ENCODE peak calls at places on chromosomes 12 and 14, in nine cellular contexts. Y is amniotic stem cell; I is G401; Q is head of caudate nucleus; A is right cardiac atrium; J is stimulated activated CD8-positive, alpha-beta memory T cell treated with anti-CD3 and anti-CD28 coated beads, Interleukin-4, amount 100 ng/mL, for 1 hour; G is naive thymus-derived CD8-positive, alpha-beta T cell; C is stimulated activated CD4-positive, alpha-beta T cell treated with anti-CD3 and anti-CD28 coated beads, Interleukin-2, amount 100 ng/mL, for 4 hours; T is germinal center. L is an unnamed sample.
A peak's percentile ranks its signal among the peaks of the same experiment; 100 is the strongest.

GRCh38 chr12:47205532-47206449 is 126.0 kb upstream of the AMIGO2 start:
- DNase-seq in Y (no peak), I (peak; percentile 32), Q (no peak), A (no peak), J (no peak), G (no peak), C (no peak), T (no peak), L (no peak)

GRCh38 chr14:104133496-104133895 is 4.9 kb upstream of the KIF26A start:
- DNase-seq in Y (no peak), I (no peak), Q (no peak), A (peak; percentile 35), J (no peak), G (no peak), C (no peak), T (no peak), L (no peak)

GRCh38 chr12:70059373-70059772 is 183.9 kb upstream of the CNOT2 start:
- DNase-seq in Y (no peak), I (no peak), Q (no peak), A (no peak), J (no peak), G (no peak), C (no peak), T (no peak), L (no peak)

GRCh38 chr12:90546511-90546910 is 408.5 kb downstream of the CCER1 start:
- DNase-seq in Y (no peak), I (peak; percentile 56), Q (no peak), A (no peak), J (no peak), G (no peak), C (no peak), T (no peak), L (no peak)

GRCh38 chr12:1529862-1530591 is 64.4 kb downstream of the FBXL14 start:
- DNase-seq in Y (no peak), I (no peak), Q (no peak), A (peak; percentile 81), J (no peak), G (no peak), C (no peak), T (peak; percentile 42), L (no peak)

GRCh38 chr12:104790296-104791125 is 167.6 kb downstream of the SLC41A2 start:
- DNase-seq in Y (no peak), I (no peak), Q (peak; percentile 37), A (peak; percentile 80), J (peak; percentile 9), G (peak; percentile 17), C (peak; percentile 19), T (peak; percentile 38), L (peak; percentile 19)

GRCh38 chr14:38342803-38343202 is 86.9 kb upstream of the CLEC14A start:
- DNase-seq in Y (peak; percentile 41), I (no peak), Q (no peak), A (no peak), J (no peak), G (no peak), C (no peak), T (no peak), L (no peak)

GRCh38 chr12:121576851-121577391 is 3.9 kb downstream of the KDM2B start:
- DNase-seq in Y (peak; percentile 86), I (peak; percentile 58), Q (no peak), A (peak; percentile 63), J (no peak), G (no peak), C (no peak), T (no peak), L (no peak)

GRCh38 chr14:39762576-39763401 is 330.6 kb upstream of the FBXO33 start:
- DNase-seq in Y (no peak), I (no peak), Q (no peak), A (no peak), J (no peak), G (no peak), C (no peak), T (no peak), L (no peak)

GRCh38 chr14:44898547-44898946 is 63.2 kb downstream of the KLHL28 start:
- DNase-seq in Y (peak; percentile 1), I (peak; percentile 4), Q (no peak), A (no peak), J (no peak), G (no peak), C (no peak), T (no peak), L (no peak)

GRCh38 chr12:3869860-3870259 is 3.3 kb downstream of the PARP11 start:
- DNase-seq in Y (no peak), I (no peak), Q (no peak), A (no peak), J (no peak), G (no peak), C (no peak), T (no peak), L (no peak)

GRCh38 chr14:75334191-75335051 is 55.8 kb downstream of the FOS start:
- DNase-seq in Y (no peak), I (no peak), Q (peak; percentile 21), A (peak; percentile 83), J (peak; percentile 11), G (peak; percentile 50), C (peak; percentile 15), T (peak; percentile 52), L (peak; percentile 42)

GRCh38 chr14:53528114-53528513 is 375.0 kb upstream of the DDHD1 start:
- DNase-seq in Y (no peak), I (no peak), Q (no peak), A (no peak), J (no peak), G (no peak), C (no peak), T (no peak), L (no peak)

GRCh38 chr14:96299441-96299840 is 43.4 kb downstream of the BDKRB1 start:
- DNase-seq in Y (no peak), I (no peak), Q (no peak), A (no peak), J (no peak), G (no peak), C (no peak), T (no peak), L (no peak)

GRCh38 chr14:71049435-71050147 is 142.3 kb downstream of the PCNX1 start:
- DNase-seq in Y (no peak), I (no peak), Q (no peak), A (no peak), J (no peak), G (no peak), C (no peak), T (no peak), L (no peak)

GRCh38 chr12:22543246-22544037 is 900 bp downstream of the C2CD5 start:
- DNase-seq in Y (no peak), I (peak; percentile 76), Q (peak; percentile 31), A (peak; percentile 79), J (no peak), G (peak; percentile 27), C (peak; percentile 13), T (peak; percentile 18), L (peak; percentile 29)

GRCh38 chr14:61493239-61493638 is 171.9 kb downstream of the PRKCH start:
- DNase-seq in Y (peak; percentile 43), I (no peak), Q (no peak), A (no peak), J (no peak), G (no peak), C (no peak), T (no peak), L (no peak)

GRCh38 chr12:7345232-7345631 is 41.4 kb downstream of the ACSM4 start:
- DNase-seq in Y (no peak), I (no peak), Q (no peak), A (no peak), J (no peak), G (no peak), C (no peak), T (no peak), L (no peak)

GRCh38 chr14:105499256-105500035 is 8.4 kb downstream of the TEDC1 start:
- DNase-seq in Y (no peak), I (no peak), Q (peak; percentile 76), A (no peak), J (no peak), G (no peak), C (no peak), T (peak; percentile 2), L (no peak)

GRCh38 chr12:2501464-2502181 is 293.1 kb upstream of the FKBP4 start:
- DNase-seq in Y (no peak), I (peak; percentile 1), Q (no peak), A (peak; percentile 73), J (no peak), G (no peak), C (no peak), T (no peak), L (no peak)

GRCh38 chr14:94392510-94392935 is 4.1 kb upstream of the SERPINA1 start:
- DNase-seq in Y (no peak), I (no peak), Q (peak; percentile 13), A (peak; percentile 65), J (no peak), G (no peak), C (no peak), T (no peak), L (no peak)

GRCh38 chr12:68207276-68207675 is 18.3 kb downstream of the IL26 start:
- DNase-seq in Y (no peak), I (no peak), Q (no peak), A (no peak), J (no peak), G (no peak), C (no peak), T (no peak), L (no peak)

GRCh38 chr12:19694627-19695026 is 255.3 kb downstream of the AEBP2 start:
- DNase-seq in Y (no peak), I (no peak), Q (no peak), A (no peak), J (no peak), G (no peak), C (no peak), T (no peak), L (no peak)

GRCh38 chr14:67444395-67444794 is 32.4 kb upstream of the PLEK2 start:
- DNase-seq in Y (no peak), I (no peak), Q (no peak), A (no peak), J (no peak), G (no peak), C (no peak), T (no peak), L (no peak)

GRCh38 chr12:66062280-66062605 is 68.3 kb downstream of the LLPH start:
- DNase-seq in Y (peak; percentile 23), I (no peak), Q (no peak), A (no peak), J (no peak), G (no peak), C (no peak), T (no peak), L (no peak)

GRCh38 chr12:27981874-27982273 is 9.3 kb upstream of the PTHLH start:
- DNase-seq in Y (no peak), I (no peak), Q (no peak), A (no peak), J (no peak), G (no peak), C (no peak), T (no peak), L (no peak)

GRCh38 chr12:65593206-65593833 is 231.0 kb upstream of the HMGA2 start:
- DNase-seq in Y (no peak), I (no peak), Q (no peak), A (no peak), J (no peak), G (no peak), C (no peak), T (no peak), L (no peak)

GRCh38 chr14:32038876-32039275 is 38.2 kb upstream of the ARHGAP5 start:
- DNase-seq in Y (no peak), I (no peak), Q (no peak), A (no peak), J (no peak), G (no peak), C (no peak), T (no peak), L (no peak)

GRCh38 chr14:55419663-55420062 is 8.0 kb upstream of the ATG14 start:
- DNase-seq in Y (no peak), I (no peak), Q (no peak), A (no peak), J (no peak), G (no peak), C (no peak), T (no peak), L (no peak)

L was measured in effector CD4-positive, alpha-beta T cell.